ENCODE peak calls at places on chromosome 19, in eight cellular contexts. K is uterus; X is H9; A is WTC11; V is activated CD8-positive, alpha-beta T cell treated with anti-CD3 and anti-CD28 coated beads for 36 hours; M is Peyer's patch; R is upper lobe of right lung; S is heart left ventricle. F is an unnamed sample.
A peak's percentile ranks its signal among the peaks of the same experiment; 100 is the strongest.

GRCh38 chr19:2150794-2151338 is 500 bp downstream of the AP3D1 start:
- DNase-seq in K (no peak), X (no peak), A (no peak), V (peak; percentile 23), M (no peak), R (peak; percentile 79), S (no peak), F (peak; percentile 29)

GRCh38 chr19:7140137-7140536 is 70.6 kb downstream of the ZNF557 start:
- DNase-seq in K (no peak), X (no peak), A (no peak), V (no peak), M (no peak), R (no peak), S (no peak), F (no peak)

GRCh38 chr19:17124025-17124424 is 48.4 kb downstream of the MYO9B start:
- DNase-seq in K (no peak), X (no peak), A (no peak), V (no peak), M (no peak), R (no peak), S (no peak), F (no peak)

GRCh38 chr19:34188388-34188787 is 16.1 kb downstream of the LSM14A start:
- DNase-seq in K (no peak), X (no peak), A (no peak), V (no peak), M (no peak), R (no peak), S (no peak), F (no peak)

GRCh38 chr19:13093407-13094284 is 9.0 kb downstream of the LYL1 start:
- DNase-seq in K (peak; percentile 91), X (peak; percentile 90), A (peak; percentile 84), V (peak; percentile 91), M (peak; percentile 83), R (peak; percentile 88), S (peak; percentile 84), F (peak; percentile 67)

GRCh38 chr19:19460258-19460731 is 54.8 kb downstream of the GATAD2A start:
- DNase-seq in K (no peak), X (no peak), A (no peak), V (peak; percentile 69), M (no peak), R (no peak), S (no peak), F (no peak)

GRCh38 chr19:51664131-51664530 is 17.5 kb upstream of the SIGLEC14 start:
- DNase-seq in K (no peak), X (no peak), A (no peak), V (no peak), M (no peak), R (no peak), S (no peak), F (no peak)

GRCh38 chr19:55284405-55285058 is 735 bp downstream of the BRSK1 start:
- DNase-seq in K (no peak), X (peak; percentile 67), A (peak; percentile 34), V (no peak), M (no peak), R (no peak), S (no peak), F (no peak)

GRCh38 chr19:56099638-56100539 is 21.2 kb downstream of the ZNF787 start:
- DNase-seq in K (no peak), X (no peak), A (no peak), V (no peak), M (no peak), R (no peak), S (no peak), F (no peak)

GRCh38 chr19:38852231-38853044 is 2.7 kb upstream of the HNRNPL start:
- DNase-seq in K (peak; percentile 63), X (peak; percentile 54), A (peak; percentile 67), V (peak; percentile 85), M (peak; percentile 74), R (peak; percentile 86), S (peak; percentile 73), F (peak; percentile 43)

GRCh38 chr19:49690656-49691242 is at the start of gene CPT1C:
- DNase-seq in K (peak; percentile 87), X (peak; percentile 93), A (peak; percentile 93), V (peak; percentile 60), M (peak; percentile 74), R (peak; percentile 85), S (peak; percentile 80), F (peak; percentile 64)

GRCh38 chr19:30420881-30421280 is 48.7 kb downstream of the ZNF536 start:
- DNase-seq in K (no peak), X (no peak), A (no peak), V (no peak), M (no peak), R (no peak), S (no peak), F (no peak)

GRCh38 chr19:29942404-29943261 is 594 bp downstream of the URI1 start:
- DNase-seq in K (peak; percentile 29), X (peak; percentile 59), A (peak; percentile 50), V (peak; percentile 84), M (peak; percentile 84), R (peak; percentile 84), S (peak; percentile 58), F (peak; percentile 37)

GRCh38 chr19:35716985-35717664 is 678 bp upstream of the KMT2B start:
- DNase-seq in K (peak; percentile 95), X (peak; percentile 95), A (peak; percentile 93), V (peak; percentile 97), M (peak; percentile 90), R (peak; percentile 98), S (peak; percentile 96), F (peak; percentile 78)
- TF ChIP-seq CTCF in K (peak; percentile 92), X (peak; percentile 93), A (peak; percentile 39), V (peak; percentile 91), M (peak; percentile 86), R (peak; percentile 83), S (peak; percentile 98), F (peak; percentile 85)

GRCh38 chr19:23437901-23438300 is 42.6 kb upstream of the ZNF91 start:
- DNase-seq in K (no peak), X (no peak), A (no peak), V (no peak), M (no peak), R (no peak), S (no peak), F (no peak)

GRCh38 chr19:23436944-23437343 is 41.7 kb upstream of the ZNF91 start:
- DNase-seq in K (no peak), X (peak; percentile 28), A (peak; percentile 21), V (peak; percentile 12), M (no peak), R (no peak), S (no peak), F (no peak)

GRCh38 chr19:23440791-23441190 is 45.5 kb upstream of the ZNF91 start:
- DNase-seq in K (no peak), X (peak; percentile 46), A (peak; percentile 66), V (peak; percentile 37), M (no peak), R (no peak), S (no peak), F (no peak)

GRCh38 chr19:23440207-23440606 is 44.9 kb upstream of the ZNF91 start:
- DNase-seq in K (no peak), X (peak; percentile 27), A (peak; percentile 43), V (peak; percentile 30), M (no peak), R (no peak), S (no peak), F (no peak)

GRCh38 chr19:23439623-23440022 is 44.4 kb upstream of the ZNF91 start:
- DNase-seq in K (no peak), X (peak; percentile 25), A (peak; percentile 38), V (peak; percentile 16), M (no peak), R (no peak), S (no peak), F (no peak)
- TF ChIP-seq CTCF in K (no peak), X (peak; percentile 43), A (peak; percentile 29), V (peak; percentile 12), M (peak; percentile 5), R (no peak), S (no peak), F (no peak)

DNA sequence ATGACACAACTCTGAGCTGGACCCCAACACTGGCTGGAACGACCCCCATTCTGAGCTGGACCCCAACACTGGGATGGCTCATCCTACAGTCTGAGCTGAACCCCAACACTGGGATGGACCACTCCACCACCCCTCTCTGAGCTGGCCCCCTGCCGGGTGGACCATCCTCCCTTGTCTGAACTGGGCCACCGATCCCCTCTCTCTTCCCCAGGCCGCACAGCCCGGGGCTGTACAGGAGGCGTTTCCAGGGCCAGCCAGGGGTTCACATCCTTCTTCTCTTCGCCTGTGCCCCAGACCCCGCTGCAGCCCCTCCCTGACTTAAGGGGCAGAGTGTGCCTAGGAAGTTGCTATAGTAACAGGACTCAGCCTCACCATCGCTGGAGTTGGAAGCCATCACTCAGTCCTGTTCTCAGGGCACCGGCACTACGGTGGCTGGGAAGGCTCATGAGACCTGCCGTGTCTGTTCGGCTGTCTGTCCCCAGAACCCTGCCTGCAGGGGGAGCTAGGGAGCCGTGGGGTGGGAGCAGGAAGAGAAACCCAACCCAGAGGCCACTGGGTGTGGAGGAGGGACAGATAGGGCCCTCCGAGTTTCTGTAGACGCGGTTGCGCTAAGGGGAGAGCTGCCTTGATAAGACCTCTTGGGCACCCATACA is 3.7 kb downstream of the PRKACA start:
- DNase-seq in K (no peak), X (no peak), A (peak; percentile 74), V (peak; percentile 67), M (no peak), R (peak; percentile 76), S (no peak), F (no peak)
- TF ChIP-seq CTCF in K (no peak), X (peak; percentile 62), A (peak; percentile 72), V (no peak), M (no peak), R (peak; percentile 29), S (peak; percentile 15), F (no peak)

DNA sequence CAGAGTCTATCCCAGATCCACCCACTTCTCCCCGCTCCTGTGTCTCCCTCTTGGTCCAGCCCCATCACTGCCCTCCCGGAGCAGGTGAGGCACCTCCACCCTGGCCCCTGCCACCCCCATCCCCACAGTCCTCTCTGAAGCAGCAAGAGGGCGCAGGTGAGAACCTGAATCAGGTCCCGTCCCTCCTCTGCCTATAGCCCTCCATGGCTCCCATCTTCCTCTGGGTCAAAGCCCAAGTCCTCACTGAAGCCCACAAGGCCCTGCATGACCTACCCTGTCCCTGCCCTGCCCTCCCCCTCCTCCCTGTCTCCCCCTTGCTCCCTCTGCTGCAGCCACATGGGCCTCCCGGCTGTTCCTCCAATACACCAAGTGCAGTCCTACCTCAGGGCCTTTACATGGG is 10.8 kb upstream of the ZNRF4 start:
- DNase-seq in K (no peak), X (no peak), A (no peak), V (no peak), M (no peak), R (no peak), S (no peak), F (no peak)
- TF ChIP-seq CTCF in K (no peak), X (peak; percentile 13), A (no peak), V (no peak), M (no peak), R (no peak), S (no peak), F (no peak)

F was measured in progenitor cell of endocrine pancreas.